ENCODE peak calls at places on chromosomes 3 and 15, in four cellular contexts. One of them, this sample, is unnamed.

GRCh38 chr3:40455328-40455727 is 1.8 kb upstream of the RPL14 start:
- DNase-seq in CD4-positive, alpha-beta memory T cell: no peak
- DNase-seq in NCI-H1092 treated with DMSO at 0.1 percent for 48 hours: no peak
- DNase-seq in mesenteric fat pad: no peak
- DNase-seq in this sample: no peak

GRCh38 chr3:30112904-30113484 is 493.4 kb upstream of the TGFBR2 start:
- DNase-seq in CD4-positive, alpha-beta memory T cell: peak
- DNase-seq in NCI-H1092 treated with DMSO at 0.1 percent for 48 hours: peak
- DNase-seq in mesenteric fat pad: no peak
- DNase-seq in this sample: peak

GRCh38 chr3:16136042-16136441 is 38.4 kb upstream of the GALNT15 start:
- DNase-seq in NCI-H1092 treated with DMSO at 0.1 percent for 48 hours: no peak
- DNase-seq in mesenteric fat pad: no peak
- DNase-seq in CD4-positive, alpha-beta memory T cell: no peak
- DNase-seq in this sample: no peak

GRCh38 chr3:155497930-155498647 is 204.6 kb upstream of the STRIT1 start:
- DNase-seq in NCI-H1092 treated with DMSO at 0.1 percent for 48 hours: no peak
- DNase-seq in CD4-positive, alpha-beta memory T cell: no peak
- DNase-seq in mesenteric fat pad: no peak
- DNase-seq in this sample: peak

GRCh38 chr3:3778641-3779270 is 20.5 kb upstream of the LRRN1 start:
- DNase-seq in NCI-H1092 treated with DMSO at 0.1 percent for 48 hours: no peak
- DNase-seq in mesenteric fat pad: no peak
- DNase-seq in CD4-positive, alpha-beta memory T cell: no peak
- DNase-seq in this sample: no peak

GRCh38 chr3:186787642-186788481 is 4.5 kb downstream of the EIF4A2 start:
- DNase-seq in NCI-H1092 treated with DMSO at 0.1 percent for 48 hours: no peak
- DNase-seq in CD4-positive, alpha-beta memory T cell: no peak
- DNase-seq in mesenteric fat pad: no peak
- DNase-seq in this sample: no peak

GRCh38 chr3:66812126-66812525 is 186.0 kb upstream of the KBTBD8 start:
- DNase-seq in mesenteric fat pad: no peak
- DNase-seq in CD4-positive, alpha-beta memory T cell: no peak
- DNase-seq in NCI-H1092 treated with DMSO at 0.1 percent for 48 hours: no peak
- DNase-seq in this sample: no peak

GRCh38 chr3:58084166-58084565 is 75.9 kb downstream of the FLNB start:
- DNase-seq in NCI-H1092 treated with DMSO at 0.1 percent for 48 hours: no peak
- DNase-seq in mesenteric fat pad: no peak
- DNase-seq in CD4-positive, alpha-beta memory T cell: no peak
- DNase-seq in this sample: no peak

GRCh38 chr3:193795062-193795690 is 202.2 kb downstream of the OPA1 start:
- DNase-seq in CD4-positive, alpha-beta memory T cell: no peak
- DNase-seq in mesenteric fat pad: no peak
- DNase-seq in NCI-H1092 treated with DMSO at 0.1 percent for 48 hours: no peak
- DNase-seq in this sample: no peak

GRCh38 chr3:133869601-133870000 is 26.1 kb downstream of the RAB6B start:
- DNase-seq in mesenteric fat pad: peak
- DNase-seq in CD4-positive, alpha-beta memory T cell: no peak
- DNase-seq in NCI-H1092 treated with DMSO at 0.1 percent for 48 hours: no peak
- DNase-seq in this sample: no peak

GRCh38 chr3:30333903-30334302 is 272.5 kb upstream of the TGFBR2 start:
- DNase-seq in mesenteric fat pad: no peak
- DNase-seq in CD4-positive, alpha-beta memory T cell: no peak
- DNase-seq in NCI-H1092 treated with DMSO at 0.1 percent for 48 hours: no peak
- DNase-seq in this sample: no peak

GRCh38 chr3:27673701-27674100 is 48.4 kb downstream of the EOMES start:
- DNase-seq in NCI-H1092 treated with DMSO at 0.1 percent for 48 hours: no peak
- DNase-seq in CD4-positive, alpha-beta memory T cell: no peak
- DNase-seq in mesenteric fat pad: no peak
- DNase-seq in this sample: no peak

GRCh38 chr15:74386496-74387140 is 19.2 kb upstream of the CYP11A1 start:
- DNase-seq in CD4-positive, alpha-beta memory T cell: no peak
- DNase-seq in mesenteric fat pad: no peak
- DNase-seq in NCI-H1092 treated with DMSO at 0.1 percent for 48 hours: no peak
- DNase-seq in this sample: no peak

GRCh38 chr15:57384816-57385215 is 8.5 kb downstream of the CGNL1 start:
- DNase-seq in NCI-H1092 treated with DMSO at 0.1 percent for 48 hours: no peak
- DNase-seq in CD4-positive, alpha-beta memory T cell: no peak
- DNase-seq in mesenteric fat pad: no peak
- DNase-seq in this sample: no peak

GRCh38 chr3:46857485-46858341 is 5.5 kb downstream of the MYL3 start:
- DNase-seq in mesenteric fat pad: no peak
- DNase-seq in NCI-H1092 treated with DMSO at 0.1 percent for 48 hours: no peak
- DNase-seq in CD4-positive, alpha-beta memory T cell: no peak
- DNase-seq in this sample: no peak

This sample was measured in HCT116.